ENCODE peak calls at places on chromosomes 6 and 20, in six cellular contexts. T, V, W, U, K and N are unnamed samples.

GRCh38 chr20:13430346-13431002 is 208.3 kb downstream of the TASP1 start:
- DNase-seq in T (no peak), V (no peak), W (no peak), U (no peak), K (no peak), N (peak; percentile 96)

GRCh38 chr6:45703041-45703739 is 312.5 kb downstream of the CLIC5 start:
- DNase-seq in T (no peak), V (no peak), W (no peak), U (no peak), K (no peak), N (peak; percentile 87)

GRCh38 chr20:58721951-58722371 is 29.4 kb downstream of the NPEPL1 start:
- DNase-seq in T (no peak), V (no peak), W (no peak), U (no peak), K (no peak), N (no peak)

GRCh38 chr6:90403489-90404381 is 107.1 kb upstream of the BACH2 start:
- DNase-seq in T (no peak), V (no peak), W (peak; percentile 73), U (no peak), K (peak; percentile 78), N (peak; percentile 68)

GRCh38 chr6:31901415-31901952 is 402 bp downstream of the ZBTB12 start:
- DNase-seq in T (peak; percentile 48), V (peak; percentile 35), W (peak; percentile 83), U (peak; percentile 55), K (peak; percentile 33), N (no peak)

GRCh38 chr6:133567656-133568055 is 321.3 kb upstream of the TCF21 start:
- DNase-seq in T (no peak), V (no peak), W (no peak), U (no peak), K (no peak), N (no peak)

GRCh38 chr20:39133205-39133604 is 171.1 kb downstream of the DHX35 start:
- DNase-seq in T (no peak), V (peak; percentile 88), W (no peak), U (no peak), K (no peak), N (no peak)

GRCh38 chr6:13355043-13355945 is 27.0 kb upstream of the TBC1D7 start:
- DNase-seq in T (peak; percentile 30), V (no peak), W (no peak), U (no peak), K (peak; percentile 69), N (peak; percentile 96)

GRCh38 chr6:105536961-105537360 is 134.1 kb upstream of the PREP start:
- DNase-seq in T (no peak), V (no peak), W (no peak), U (no peak), K (peak; percentile 63), N (no peak)

GRCh38 chr6:102344769-102345168 is 951.3 kb downstream of the GRIK2 start:
- DNase-seq in T (no peak), V (no peak), W (no peak), U (no peak), K (no peak), N (no peak)

GRCh38 chr6:3650959-3651697 is 100.4 kb downstream of the PXDC1 start:
- DNase-seq in T (no peak), V (no peak), W (no peak), U (no peak), K (no peak), N (no peak)

GRCh38 chr20:50635676-50636600 is 55.4 kb downstream of the RIPOR3 start:
- DNase-seq in T (peak; percentile 22), V (peak; percentile 74), W (peak; percentile 86), U (peak; percentile 34), K (peak; percentile 66), N (peak; percentile 43)

GRCh38 chr20:63036266-63036665 is 29.5 kb upstream of the BHLHE23 start:
- DNase-seq in T (no peak), V (no peak), W (no peak), U (no peak), K (no peak), N (no peak)

GRCh38 chr6:159693128-159693893 is at the start of gene SOD2:
- DNase-seq in T (peak; percentile 76), V (peak; percentile 68), W (peak; percentile 93), U (peak; percentile 70), K (peak; percentile 91), N (no peak)